ENCODE peak calls at places on chromosomes 2 and 18, in five cellular contexts. A, D, I, L and N are unnamed samples.

GRCh38 chr2:36562245-36562644 is 35.7 kb downstream of the FEZ2 start:
- DNase-seq in A (no peak), D (peak; percentile 49), I (peak; percentile 46), L (no peak), N (peak; percentile 42)

GRCh38 chr2:33115196-33115595 is 168.4 kb downstream of the LTBP1 start:
- DNase-seq in A (no peak), D (no peak), I (no peak), L (no peak), N (no peak)

GRCh38 chr2:232327089-232328037 is 51.2 kb upstream of the ALPP start:
- DNase-seq in A (peak; percentile 56), D (peak; percentile 81), I (peak; percentile 67), L (peak; percentile 99), N (peak; percentile 65)

GRCh38 chr2:18684202-18685040 is 95.1 kb upstream of the NT5C1B start:
- DNase-seq in A (no peak), D (no peak), I (peak; percentile 68), L (no peak), N (no peak)

GRCh38 chr18:37330173-37330572 is 235.4 kb downstream of the CELF4 start:
- DNase-seq in A (no peak), D (no peak), I (no peak), L (no peak), N (no peak)

GRCh38 chr18:5721924-5722323 is 173.4 kb downstream of the TMEM200C start:
- DNase-seq in A (no peak), D (no peak), I (no peak), L (no peak), N (no peak)

GRCh38 chr2:185857676-185858075 is 119.1 kb downstream of the FSIP2 start:
- DNase-seq in A (no peak), D (no peak), I (no peak), L (no peak), N (no peak)

GRCh38 chr18:23069481-23069880 is 65.8 kb upstream of the CABLES1 start:
- DNase-seq in A (no peak), D (no peak), I (no peak), L (no peak), N (no peak)

GRCh38 chr2:229282758-229283546 is 11.9 kb upstream of the PID1 start:
- DNase-seq in A (no peak), D (no peak), I (no peak), L (no peak), N (peak; percentile 44)

GRCh38 chr2:30272761-30273573 is 41.6 kb downstream of the LBH start:
- DNase-seq in A (no peak), D (peak; percentile 74), I (peak; percentile 85), L (no peak), N (peak; percentile 85)

GRCh38 chr2:186687774-186688173 is 6.1 kb upstream of the FAM171B start:
- DNase-seq in A (no peak), D (no peak), I (peak; percentile 17), L (no peak), N (no peak)

GRCh38 chr18:62522178-62522509 is 681 bp upstream of the ZCCHC2 start:
- DNase-seq in A (no peak), D (peak; percentile 13), I (no peak), L (no peak), N (peak; percentile 56)

GRCh38 chr2:150484006-150484405 is 3.5 kb downstream of the RND3 start:
- DNase-seq in A (no peak), D (no peak), I (no peak), L (no peak), N (peak; percentile 44)

GRCh38 chr2:150485871-150486538 is 1.5 kb downstream of the RND3 start:
- DNase-seq in A (peak; percentile 48), D (peak; percentile 82), I (peak; percentile 85), L (peak; percentile 75), N (peak; percentile 74)

GRCh38 chr2:150485114-150485870 is 2.2 kb downstream of the RND3 start:
- DNase-seq in A (peak; percentile 62), D (peak; percentile 88), I (peak; percentile 77), L (peak; percentile 77), N (peak; percentile 62)

GRCh38 chr2:150483532-150483931 is 3.9 kb downstream of the RND3 start:
- DNase-seq in A (no peak), D (no peak), I (no peak), L (no peak), N (no peak)

DNA sequence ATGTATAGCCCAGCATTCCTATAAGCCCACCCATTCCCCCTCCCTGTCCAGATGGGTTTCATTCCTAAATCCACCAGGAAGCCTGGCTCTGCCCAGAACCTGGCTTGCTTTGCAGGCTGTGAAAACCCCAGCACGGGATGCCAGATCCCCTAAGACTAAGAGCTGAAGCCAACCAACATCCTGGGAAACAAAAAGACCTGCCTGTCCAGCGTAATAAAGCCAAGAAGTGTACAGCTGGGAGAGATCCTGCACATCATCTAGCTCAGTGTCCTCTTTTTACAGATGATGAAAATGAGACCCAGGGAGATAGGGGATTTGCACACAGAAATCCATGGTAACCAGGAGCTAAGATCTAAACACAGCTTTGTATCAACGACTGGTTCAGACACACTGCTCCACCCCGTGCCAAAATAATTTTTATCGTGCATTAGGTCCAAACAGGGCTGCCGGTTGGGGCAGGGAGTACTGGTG is 3.0 kb downstream of the RND3 start:
- DNase-seq in A (no peak), D (no peak), I (peak; percentile 56), L (no peak), N (no peak)
- H2BK5ac ChIP-seq in A (no peak overlapping the region), D (no peak overlapping the region), I (no peak overlapping the region), L (no peak overlapping the region), N (no peak overlapping the region)

GRCh38 chr2:8633735-8634313 is 48.0 kb upstream of the ID2 start:
- DNase-seq in A (no peak), D (no peak), I (peak; percentile 67), L (no peak), N (no peak)
- H2BK5ac ChIP-seq in A (no peak overlapping the region), D (no peak overlapping the region), I (no peak overlapping the region), L (no peak overlapping the region), N (no peak overlapping the region)

GRCh38 chr2:105336786-105337121 is 586 bp upstream of the C2orf49 start:
- DNase-seq in A (no peak), D (no peak), I (no peak), L (no peak), N (no peak)
- H2BK5ac ChIP-seq in A (no peak overlapping the region), D (no peak overlapping the region), I (no peak overlapping the region), L (no peak overlapping the region), N (no peak overlapping the region)

GRCh38 chr2:191382801-191383200 is 137.6 kb downstream of the MYO1B start:
- DNase-seq in A (no peak), D (no peak), I (peak; percentile 87), L (no peak), N (peak; percentile 86)
- H2BK5ac ChIP-seq in A (no peak overlapping the region), D (no peak overlapping the region), I (no peak overlapping the region), L (no peak overlapping the region), N (no peak overlapping the region)

DNA sequence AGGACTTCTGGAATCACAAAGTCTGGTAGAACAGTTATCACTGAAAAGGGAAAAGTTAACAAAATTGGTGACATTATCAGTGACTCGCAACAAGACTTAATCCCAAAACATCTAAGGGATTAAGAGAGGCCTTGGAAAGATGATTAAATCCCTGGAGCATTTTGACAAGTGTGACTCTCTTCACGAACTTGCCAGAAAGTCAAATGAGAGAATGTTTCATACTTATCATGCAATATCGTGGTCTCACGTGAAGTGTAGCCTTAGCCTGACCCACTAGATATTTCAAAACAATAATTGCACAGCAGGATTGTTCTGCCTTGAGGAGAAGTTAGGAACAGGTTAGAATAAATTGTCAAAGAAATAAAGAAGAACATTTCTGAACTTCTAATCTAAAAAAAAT is 104.5 kb downstream of the COL6A3 start:
- DNase-seq in A (no peak), D (no peak), I (no peak), L (no peak), N (no peak)
- H2BK5ac ChIP-seq in A (no peak overlapping the region), D (no peak overlapping the region), I (no peak overlapping the region), L (no peak overlapping the region), N (no peak overlapping the region)

DNA sequence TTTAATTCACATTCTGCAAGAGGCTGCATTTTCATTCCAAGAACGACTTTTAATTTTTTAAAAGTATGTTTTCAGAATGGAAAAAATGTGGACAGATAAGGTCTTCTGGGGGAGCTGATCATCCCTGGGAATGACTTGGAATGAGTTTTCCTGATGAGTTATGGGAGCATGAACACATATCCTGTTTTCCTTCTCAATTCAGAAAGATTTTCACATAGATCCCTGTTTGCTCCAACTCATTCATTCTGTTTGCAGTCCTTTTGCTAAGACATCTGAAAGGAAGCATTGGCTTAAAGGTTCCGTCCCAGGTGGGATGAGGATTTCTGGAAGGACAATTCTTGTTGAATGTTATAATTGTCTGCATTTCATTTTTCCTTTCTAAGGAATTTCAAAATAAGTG is 281.6 kb upstream of the TCF4 start:
- DNase-seq in A (no peak), D (no peak), I (no peak), L (no peak), N (no peak)
- H2BK5ac ChIP-seq in A (no peak overlapping the region), D (no peak overlapping the region), I (no peak overlapping the region), L (no peak overlapping the region), N (no peak overlapping the region)

DNA sequence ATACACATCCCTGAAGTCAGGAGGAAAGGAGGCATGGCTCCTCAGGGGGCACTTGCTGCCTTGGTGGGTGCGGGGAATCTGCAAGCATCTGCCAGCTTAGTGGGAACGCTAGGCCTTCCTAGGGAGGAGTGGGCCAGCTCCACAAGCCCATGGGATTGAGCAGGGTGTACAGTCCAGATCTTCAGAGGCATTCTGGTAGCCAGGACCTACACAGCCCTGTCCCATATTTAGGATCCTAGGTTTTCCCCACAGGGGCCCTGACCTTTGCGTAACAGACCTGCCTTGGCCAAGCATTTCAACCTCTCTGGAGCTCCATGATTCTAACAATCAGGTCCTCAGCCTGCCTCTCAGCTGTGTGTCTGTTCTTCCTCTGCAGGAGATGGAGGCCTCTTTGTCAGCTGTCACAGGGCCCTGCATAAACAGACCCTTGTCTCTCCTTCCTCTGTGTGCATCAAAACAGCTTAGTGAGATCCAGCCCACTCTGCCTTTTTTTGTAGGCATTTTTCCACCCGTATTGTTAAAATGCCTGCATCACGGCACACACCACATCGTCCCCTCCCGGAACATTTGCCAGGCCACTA is 140.2 kb upstream of the NDUFV2 start:
- DNase-seq in A (no peak), D (no peak), I (no peak), L (no peak), N (no peak)
- H2BK5ac ChIP-seq in A (no peak overlapping the region), D (no peak overlapping the region), I (no peak overlapping the region), L (no peak overlapping the region), N (no peak overlapping the region)